ENCODE peak calls at places on chromosomes 6 and 20, in four cellular contexts. X is lower lobe of right lung, C is ovary, O is PC-9. A is an unnamed sample.

GRCh38 chr20:5001174-5002076 is at the start of gene SLC23A2:
- DNase-seq in X (peak; percentile 62), C (peak; percentile 61), O (peak; percentile 45), A (no peak)

GRCh38 chr6:13924949-13925881 is at the start of gene RNF182:
- DNase-seq in X (no peak), C (no peak), O (no peak), A (no peak)

GRCh38 chr6:21396313-21396712 is 197.2 kb upstream of the SOX4 start:
- DNase-seq in X (no peak), C (no peak), O (no peak), A (peak; percentile 59)

GRCh38 chr20:14597206-14597715 is 259.8 kb upstream of the FLRT3 start:
- DNase-seq in X (no peak), C (no peak), O (no peak), A (no peak)

GRCh38 chr6:7058250-7058923 is 49.4 kb upstream of the RREB1 start:
- DNase-seq in X (peak; percentile 56), C (no peak), O (peak; percentile 95), A (peak; percentile 87)

GRCh38 chr6:27684264-27685211 is 211.6 kb upstream of the ZNF184 start:
- DNase-seq in X (no peak), C (peak; percentile 59), O (peak; percentile 90), A (no peak)

GRCh38 chr6:165686966-165687365 is 23.9 kb upstream of the PDE10A start:
- DNase-seq in X (no peak), C (no peak), O (no peak), A (no peak)

GRCh38 chr6:1424306-1424927 is 35.0 kb downstream of the FOXF2 start:
- DNase-seq in X (no peak), C (no peak), O (no peak), A (no peak)

GRCh38 chr6:83592770-83593394 is 80.5 kb downstream of the PRSS35 start:
- DNase-seq in X (no peak), C (no peak), O (no peak), A (no peak)

GRCh38 chr6:32131439-32131948 is 1.4 kb upstream of the FKBPL start:
- DNase-seq in X (no peak), C (no peak), O (no peak), A (no peak)

GRCh38 chr20:60869626-60870025 is 382.4 kb upstream of the CDH4 start:
- DNase-seq in X (no peak), C (no peak), O (no peak), A (no peak)

GRCh38 chr6:161543910-161544309 is 270.0 kb upstream of the AGPAT4 start:
- DNase-seq in X (no peak), C (no peak), O (no peak), A (no peak)

GRCh38 chr20:18279231-18279630 is 9.1 kb upstream of the ZNF133 start:
- DNase-seq in X (no peak), C (no peak), O (no peak), A (no peak)

GRCh38 chr6:142746524-142746923 is 198.5 kb downstream of the HIVEP2 start:
- DNase-seq in X (no peak), C (no peak), O (no peak), A (no peak)

GRCh38 chr6:80527552-80528052 is 421.1 kb downstream of the BCKDHB start:
- DNase-seq in X (no peak), C (no peak), O (peak; percentile 91), A (no peak)

GRCh38 chr6:85756982-85757381 is 114.3 kb upstream of the SYNCRIP start:
- DNase-seq in X (no peak), C (no peak), O (no peak), A (no peak)

GRCh38 chr6:158283304-158284005 is 28.8 kb upstream of the TULP4 start:
- DNase-seq in X (no peak), C (no peak), O (no peak), A (no peak)

GRCh38 chr6:37102299-37103168 is 67.4 kb upstream of the PIM1 start:
- DNase-seq in X (peak; percentile 91), C (peak; percentile 88), O (peak; percentile 77), A (peak; percentile 78)

GRCh38 chr20:58216334-58216733 is 12.1 kb downstream of the ANKRD60 start:
- DNase-seq in X (no peak), C (no peak), O (peak; percentile 40), A (no peak)

GRCh38 chr6:111260570-111261298 is 173.4 kb downstream of the SLC16A10 start:
- DNase-seq in X (no peak), C (no peak), O (no peak), A (no peak)

GRCh38 chr20:63120286-63121090 is 95.4 kb downstream of the YTHDF1 start:
- DNase-seq in X (peak; percentile 34), C (no peak), O (no peak), A (no peak)

GRCh38 chr20:9093203-9093962 is 24.5 kb downstream of the PLCB4 start:
- DNase-seq in X (no peak), C (no peak), O (no peak), A (no peak)

GRCh38 chr6:53347921-53348435 is 772 bp downstream of the ELOVL5 start:
- DNase-seq in X (peak; percentile 80), C (peak; percentile 75), O (no peak), A (no peak)

GRCh38 chr6:162562041-162562440 is 165.5 kb downstream of the PRKN start:
- DNase-seq in X (no peak), C (no peak), O (no peak), A (no peak)
- H3K36me3 ChIP-seq in X (no peaks in the 10 kb centered on the region), C (no peaks in the 10 kb centered on the region), O (no peaks in the 10 kb centered on the region), A (no peaks in the 10 kb centered on the region)

DNA sequence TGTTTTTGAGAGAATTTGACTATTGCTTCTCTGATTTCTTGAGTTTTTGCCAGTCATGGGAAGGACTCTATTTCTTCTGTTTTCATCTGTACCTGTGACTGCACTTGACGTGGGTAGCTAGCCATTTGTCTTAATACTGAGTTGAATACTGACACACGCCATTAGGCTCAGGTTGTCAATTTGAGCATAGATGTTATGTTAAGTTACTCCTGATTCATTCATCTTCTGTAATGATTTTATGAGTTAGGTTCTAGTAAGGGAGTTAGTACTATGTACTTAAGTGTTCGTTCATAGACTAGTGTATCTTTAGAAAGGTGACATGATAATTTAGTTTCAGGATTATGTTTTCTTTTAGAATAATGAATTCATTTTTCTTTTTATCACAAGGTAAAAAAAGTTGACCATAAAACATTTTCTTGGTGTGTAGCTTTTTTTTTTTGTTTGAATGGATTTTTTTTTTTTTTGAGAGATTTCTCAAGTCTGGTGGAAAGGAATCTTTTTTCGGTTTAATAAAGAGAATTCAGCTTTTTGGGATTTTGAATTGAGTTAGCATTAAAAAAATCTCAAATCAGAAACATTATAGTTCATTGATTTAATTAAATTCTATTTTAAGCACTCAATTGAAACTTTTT is 1.7 kb downstream of the AFDN start:
- DNase-seq in X (no peak), C (no peak), O (no peak), A (no peak)
- H3K4me3 ChIP-seq in X (peak overlapping the region; percentile 70), C (peak overlapping the region; percentile 70), O (peak overlapping the region; percentile 97), A (no peak overlapping the region)

DNA sequence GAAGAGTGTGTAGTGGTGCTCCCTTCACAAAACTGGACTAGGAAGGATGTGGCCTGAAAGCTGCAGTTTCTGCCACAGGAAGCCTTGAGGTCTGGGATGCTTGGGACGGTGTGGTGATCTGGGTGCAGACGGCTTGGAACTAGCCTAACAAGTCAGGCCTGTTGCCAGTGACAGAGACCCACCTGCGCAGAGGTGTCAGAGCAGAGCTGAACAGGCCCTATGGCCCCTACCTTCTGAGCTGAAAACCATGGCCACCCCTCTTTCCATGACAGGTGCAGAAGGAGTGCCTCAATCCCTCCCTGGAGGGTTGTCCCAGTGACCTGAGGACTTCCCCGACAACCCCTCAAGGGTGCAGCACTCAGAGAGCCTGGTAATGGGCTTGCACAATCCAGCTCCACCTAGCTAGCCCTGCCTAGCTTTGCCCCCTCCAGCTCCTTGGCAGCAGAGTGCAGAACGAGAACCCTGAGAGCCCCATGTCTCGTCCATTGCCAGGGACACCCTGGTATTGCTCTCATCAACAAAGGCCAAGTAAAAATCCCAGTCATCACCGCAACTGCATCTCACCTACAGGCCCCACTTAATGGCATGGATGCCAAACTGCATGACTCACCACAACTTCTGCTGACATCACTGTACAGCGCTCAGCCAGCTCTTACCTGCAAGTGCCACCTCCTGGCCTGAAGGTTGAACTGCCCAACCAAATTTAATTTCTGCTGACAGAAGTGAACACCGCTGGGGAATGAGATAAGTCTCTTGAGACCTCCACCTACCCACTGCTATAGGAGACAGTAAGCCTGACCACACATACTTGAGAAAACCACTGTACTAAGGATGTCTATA is 563.1 kb downstream of the TFAP2A start:
- DNase-seq in X (no peak), C (no peak), O (peak; percentile 55), A (no peak)
- TF ChIP-seq CTCF in X (no peak), C (no peak), O (peak; percentile 36), A (peak; percentile 4)

DNA sequence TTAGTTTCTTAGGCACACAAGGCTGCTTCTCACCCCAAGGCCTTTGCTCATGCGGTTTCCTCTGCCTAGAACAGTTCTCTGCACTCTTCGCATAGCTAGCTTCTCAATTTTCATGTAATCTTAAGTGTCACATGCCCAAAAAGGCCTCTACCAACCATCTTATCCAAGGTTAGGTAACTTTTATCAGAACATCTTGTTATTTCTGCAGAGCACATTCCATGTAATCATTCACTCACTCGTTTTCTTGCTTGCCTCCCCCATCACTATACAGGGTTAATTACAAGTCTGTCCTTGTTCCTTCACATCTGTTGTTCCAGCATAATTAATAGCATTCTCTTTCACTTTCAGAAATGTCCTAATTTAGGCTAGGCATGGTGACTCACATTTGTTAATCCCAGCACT is 53.8 kb downstream of the NCOA6 start:
- DNase-seq in X (no peak), C (no peak), O (no peak), A (no peak)
- H3K36me3 ChIP-seq in X (peaks cover 82% of the 10 kb centered on the region), C (no peaks in the 10 kb centered on the region), O (peaks cover 16% of the 10 kb centered on the region), A (peaks cover 7% of the 10 kb centered on the region)

GRCh38 chr6:131001113-131001776 is 61.8 kb downstream of the EPB41L2 start:
- DNase-seq in X (no peak), C (no peak), O (no peak), A (no peak)
- H3K4me3 ChIP-seq in X (peak overlapping the region; percentile 8), C (no peak overlapping the region), O (no peak overlapping the region), A (no peak overlapping the region)

DNA sequence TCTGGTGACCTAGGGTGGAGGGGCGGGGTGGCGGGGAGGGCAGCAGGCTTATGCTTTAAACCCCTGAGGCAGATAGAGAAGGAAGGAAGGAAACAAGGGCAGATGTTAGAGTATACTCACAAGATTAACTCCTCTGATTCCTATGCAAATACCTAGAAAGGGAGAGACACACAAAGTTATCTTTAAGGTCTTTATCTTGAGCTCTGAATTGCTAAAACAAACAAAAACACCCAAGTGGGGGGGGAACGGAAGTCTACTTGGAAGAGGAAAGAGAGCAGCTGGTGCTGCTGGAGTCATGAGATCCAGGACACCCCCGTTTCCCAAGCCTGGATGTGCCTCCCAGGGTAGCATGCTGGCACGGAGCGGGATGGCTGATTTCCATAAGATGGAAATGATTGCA is 43.4 kb downstream of the PLAGL1 start:
- DNase-seq in X (no peak), C (no peak), O (no peak), A (no peak)
- TF ChIP-seq CTCF in X (no peak), C (no peak), O (no peak), A (no peak)

GRCh38 chr6:15519681-15520080 is 143.1 kb downstream of the DTNBP1 start:
- DNase-seq in X (no peak), C (no peak), O (no peak), A (no peak)

GRCh38 chr6:15516923-15517560 is 145.8 kb downstream of the DTNBP1 start:
- DNase-seq in X (no peak), C (no peak), O (no peak), A (no peak)

GRCh38 chr6:15517600-15517999 is 145.2 kb downstream of the DTNBP1 start:
- DNase-seq in X (no peak), C (no peak), O (no peak), A (no peak)

GRCh38 chr6:15518878-15519277 is 143.9 kb downstream of the DTNBP1 start:
- DNase-seq in X (no peak), C (no peak), O (no peak), A (no peak)

GRCh38 chr6:15518057-15518456 is 144.8 kb downstream of the DTNBP1 start:
- DNase-seq in X (no peak), C (no peak), O (no peak), A (no peak)
- H3K36me3 ChIP-seq in X (peaks cover 90% of the 10 kb centered on the region), C (no peaks in the 10 kb centered on the region), O (peaks cover 12% of the 10 kb centered on the region), A (peaks cover 35% of the 10 kb centered on the region)

A was measured in BJ.